ENCODE peak calls at places on chromosome 9, in six cellular contexts. D, H, Q, P, R and U are unnamed samples.

GRCh38 chr9:126399251-126399650 is 72.6 kb downstream of the MVB12B start:
- DNase-seq in D (no peak), H (no peak), R (no peak), Q (no peak), P (no peak), U (no peak)

GRCh38 chr9:136644593-136645342 is 17.9 kb upstream of the EGFL7 start:
- DNase-seq in Q (peak), P (peak), R (peak), H (peak), D (peak), U (peak)

GRCh38 chr9:91658513-91659105 is 235.0 kb upstream of the NFIL3 start:
- DNase-seq in P (no peak), D (no peak), R (no peak), Q (no peak), H (no peak), U (no peak)

GRCh38 chr9:135792268-135793128 is 90.5 kb downstream of the KCNT1 start:
- DNase-seq in R (no peak), P (no peak), Q (no peak), D (no peak), H (no peak), U (no peak)

GRCh38 chr9:113572076-113572861 is 108.7 kb downstream of the RGS3 start:
- DNase-seq in H (peak), R (no peak), P (no peak), Q (no peak), D (no peak), U (peak)

GRCh38 chr9:113624721-113625120 is 161.2 kb downstream of the RGS3 start:
- DNase-seq in H (no peak), R (no peak), D (no peak), Q (no peak), P (no peak), U (no peak)

GRCh38 chr9:36144322-36145206 is 8.0 kb downstream of the GLIPR2 start:
- DNase-seq in P (no peak), D (no peak), R (no peak), Q (no peak), H (no peak), U (no peak)

GRCh38 chr9:13213337-13213736 is 66.2 kb downstream of the MPDZ start:
- DNase-seq in D (peak), H (no peak), P (no peak), R (no peak), Q (no peak), U (no peak)

GRCh38 chr9:37897665-37898064 is 6.3 kb downstream of the SLC25A51 start:
- DNase-seq in H (no peak), Q (no peak), R (no peak), P (no peak), D (no peak), U (no peak)

GRCh38 chr9:26324787-26325186 is 567.8 kb downstream of the CAAP1 start:
- DNase-seq in Q (no peak), P (no peak), D (peak), H (no peak), R (no peak), U (peak)

GRCh38 chr9:120886490-120886967 is 9.5 kb upstream of the PHF19 start:
- DNase-seq in P (no peak), H (no peak), R (no peak), D (peak), Q (no peak), U (no peak)

GRCh38 chr9:110691002-110691549 is 22.5 kb downstream of the MUSK start:
- DNase-seq in Q (no peak), D (peak), R (no peak), H (no peak), P (no peak), U (no peak)

GRCh38 chr9:82431121-82431520 is 442.5 kb downstream of the SPATA31D1 start:
- DNase-seq in Q (no peak), R (no peak), D (no peak), P (no peak), H (no peak), U (no peak)